ENCODE peak calls at places on chromosome 10, in ten cellular contexts. Q is Kasumi-1, B is iris pigment epithelial cell, C is anterior cingulate cortex, R is AG08396, O is neural crest cell, M is epithelial cell of prostate, J is GM12892, I is NCI-H2081, S is ecto neural progenitor cell. U is an unnamed sample.

GRCh38 chr10:103177123-103177522 is 15.9 kb downstream of the NT5C2 start:
- DNase-seq in Q (no peak), B (no peak), C (no peak), R (no peak), O (no peak), M (no peak), J (no peak), I (no peak), S (no peak), U (no peak)

GRCh38 chr10:89591111-89591795 is 53.8 kb downstream of the PANK1 start:
- DNase-seq in Q (no peak), B (peak), C (no peak), R (no peak), O (no peak), M (no peak), J (no peak), I (no peak), S (no peak), U (no peak)

GRCh38 chr10:29811751-29812427 is 177.1 kb upstream of the SVIL start:
- DNase-seq in Q (no peak), B (peak), C (no peak), R (peak), O (no peak), M (peak), J (no peak), I (peak), S (no peak), U (peak)

GRCh38 chr10:72162978-72163377 is 52.8 kb upstream of the ANAPC16 start:
- DNase-seq in Q (peak), B (peak), C (no peak), R (no peak), O (no peak), M (peak), J (no peak), I (no peak), S (no peak), U (no peak)

GRCh38 chr10:45473126-45473525 is 99.1 kb downstream of the ALOX5 start:
- DNase-seq in Q (no peak), B (no peak), C (no peak), R (no peak), O (no peak), M (no peak), J (no peak), I (no peak), S (no peak), U (no peak)

GRCh38 chr10:53479365-53479764 is 706.8 kb upstream of the MBL2 start:
- DNase-seq in Q (no peak), B (no peak), C (no peak), R (no peak), O (no peak), M (no peak), J (no peak), I (no peak), S (no peak), U (no peak)

GRCh38 chr10:86851329-86852207 is 95.1 kb downstream of the BMPR1A start:
- DNase-seq in Q (no peak), B (peak), C (no peak), R (peak), O (no peak), M (peak), J (no peak), I (no peak), S (no peak), U (no peak)

GRCh38 chr10:101244321-101245050 is 15.2 kb upstream of the LBX1 start:
- DNase-seq in Q (peak), B (peak), C (no peak), R (peak), O (no peak), M (no peak), J (no peak), I (no peak), S (no peak), U (no peak)

GRCh38 chr10:48671914-48672595 is 12.6 kb upstream of the WDFY4 start:
- DNase-seq in Q (no peak), B (no peak), C (no peak), R (no peak), O (no peak), M (no peak), J (no peak), I (no peak), S (no peak), U (no peak)

GRCh38 chr10:85619832-85620231 is 746.8 kb downstream of the GRID1 start:
- DNase-seq in Q (no peak), B (no peak), C (no peak), R (no peak), O (no peak), M (no peak), J (no peak), I (no peak), S (no peak), U (no peak)

GRCh38 chr10:24360286-24361127 is 151.6 kb downstream of the KIAA1217 start:
- DNase-seq in Q (peak), B (peak), C (no peak), R (peak), O (peak), M (no peak), J (no peak), I (peak), S (peak), U (peak)

GRCh38 chr10:86376403-86376802 is 9.8 kb upstream of the GRID1 start:
- DNase-seq in Q (no peak), B (no peak), C (no peak), R (no peak), O (no peak), M (no peak), J (no peak), I (no peak), S (no peak), U (no peak)

GRCh38 chr10:8688881-8689280 is 634.4 kb downstream of the GATA3 start:
- DNase-seq in Q (no peak), B (no peak), C (no peak), R (no peak), O (no peak), M (no peak), J (no peak), I (no peak), S (no peak), U (no peak)

U was measured in prostate gland.